ENCODE peak calls at places on chromosomes 11 and 22, in five cellular contexts. One of them, this sample, is unnamed.

GRCh38 chr11:128908391-128909246 is 17.5 kb downstream of the KCNJ5 start:
- DNase-seq in SK-N-SH: peak
- DNase-seq in K562: no peak
- DNase-seq in HepG2: no peak
- DNase-seq in HCT116: peak
- DNase-seq in this sample: no peak

GRCh38 chr22:32005453-32005852 is 37.6 kb upstream of the SLC5A1 start:
- DNase-seq in SK-N-SH: no peak
- DNase-seq in K562: no peak
- DNase-seq in HepG2: no peak
- DNase-seq in HCT116: no peak
- DNase-seq in this sample: no peak

GRCh38 chr11:84788220-84788619 is 838.9 kb downstream of the DLG2 start:
- DNase-seq in SK-N-SH: no peak
- DNase-seq in K562: no peak
- DNase-seq in HepG2: no peak
- DNase-seq in HCT116: no peak
- DNase-seq in this sample: no peak

GRCh38 chr11:83866655-83867054 is 580.5 kb upstream of the CCDC90B start:
- DNase-seq in SK-N-SH: no peak
- DNase-seq in K562: no peak
- DNase-seq in HepG2: no peak
- DNase-seq in HCT116: no peak
- DNase-seq in this sample: no peak

GRCh38 chr22:29205598-29206371 is at the start of gene EMID1:
- DNase-seq in SK-N-SH: peak
- DNase-seq in K562: peak
- DNase-seq in HepG2: no peak
- DNase-seq in HCT116: no peak
- DNase-seq in this sample: no peak

GRCh38 chr11:15505155-15505554 is 390.4 kb downstream of the INSC start:
- DNase-seq in SK-N-SH: no peak
- DNase-seq in K562: no peak
- DNase-seq in HepG2: no peak
- DNase-seq in HCT116: no peak
- DNase-seq in this sample: no peak

GRCh38 chr11:12762696-12763324 is 88.6 kb downstream of the TEAD1 start:
- DNase-seq in SK-N-SH: no peak
- DNase-seq in K562: no peak
- DNase-seq in HepG2: no peak
- DNase-seq in HCT116: no peak
- DNase-seq in this sample: no peak

GRCh38 chr11:97764605-97765004 is 1256.1 kb upstream of the CNTN5 start:
- DNase-seq in SK-N-SH: no peak
- DNase-seq in K562: no peak
- DNase-seq in HepG2: no peak
- DNase-seq in HCT116: no peak
- DNase-seq in this sample: no peak

GRCh38 chr11:303359-303758 is 4.0 kb upstream of the IFITM5 start:
- DNase-seq in SK-N-SH: no peak
- DNase-seq in K562: no peak
- DNase-seq in HepG2: no peak
- DNase-seq in HCT116: no peak
- DNase-seq in this sample: no peak

GRCh38 chr11:68143310-68143689 is 22.1 kb upstream of the CHKA start:
- DNase-seq in SK-N-SH: no peak
- DNase-seq in K562: no peak
- DNase-seq in HepG2: no peak
- DNase-seq in HCT116: no peak
- DNase-seq in this sample: no peak

GRCh38 chr11:68148071-68148805 is 27.1 kb upstream of the CHKA start:
- DNase-seq in SK-N-SH: no peak
- DNase-seq in K562: no peak
- DNase-seq in HepG2: no peak
- DNase-seq in HCT116: no peak
- DNase-seq in this sample: no peak

GRCh38 chr11:68146704-68147474 is 25.7 kb upstream of the CHKA start:
- DNase-seq in SK-N-SH: peak
- DNase-seq in K562: peak
- DNase-seq in HepG2: peak
- DNase-seq in HCT116: no peak
- DNase-seq in this sample: no peak

GRCh38 chr11:68145120-68145866 is 24.1 kb upstream of the CHKA start:
- DNase-seq in SK-N-SH: no peak
- DNase-seq in K562: no peak
- DNase-seq in HepG2: peak
- DNase-seq in HCT116: no peak
- DNase-seq in this sample: no peak

DNA sequence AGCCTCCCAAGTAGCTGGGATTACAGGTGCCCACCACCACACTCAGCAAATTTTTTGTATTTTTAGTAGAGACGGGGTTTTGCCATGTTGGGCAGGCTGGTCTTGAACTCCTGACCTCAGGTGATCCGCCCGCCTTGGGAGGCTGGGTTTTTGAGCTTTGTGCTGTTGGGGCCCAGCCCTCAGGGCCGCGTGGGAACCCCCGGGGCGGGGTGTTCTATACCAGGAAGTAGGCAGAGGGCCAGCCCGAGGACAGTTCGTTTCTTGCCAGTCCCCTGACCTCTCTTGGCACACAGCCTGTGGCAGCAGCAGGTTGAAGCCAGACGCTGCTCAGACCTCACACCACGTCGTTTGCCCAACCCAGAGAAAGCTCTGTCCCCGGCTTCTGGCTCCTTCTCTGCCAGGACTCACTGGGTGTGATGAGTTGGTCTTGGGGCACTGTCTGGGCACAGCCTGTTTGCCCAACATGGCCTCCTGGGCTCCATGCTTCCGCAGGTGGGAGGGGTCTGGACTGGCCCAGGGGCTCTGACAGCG is 24.9 kb upstream of the CHKA start:
- DNase-seq in SK-N-SH: peak
- DNase-seq in K562: no peak
- DNase-seq in HepG2: peak
- DNase-seq in HCT116: no peak
- DNase-seq in this sample: no peak
- TF ChIP-seq YY1 in SK-N-SH: no peak
- TF ChIP-seq YY1 in K562: no peak
- TF ChIP-seq YY1 in HepG2: peak
- TF ChIP-seq YY1 in HCT116: no peak
- TF ChIP-seq YY1 in this sample: no peak

DNA sequence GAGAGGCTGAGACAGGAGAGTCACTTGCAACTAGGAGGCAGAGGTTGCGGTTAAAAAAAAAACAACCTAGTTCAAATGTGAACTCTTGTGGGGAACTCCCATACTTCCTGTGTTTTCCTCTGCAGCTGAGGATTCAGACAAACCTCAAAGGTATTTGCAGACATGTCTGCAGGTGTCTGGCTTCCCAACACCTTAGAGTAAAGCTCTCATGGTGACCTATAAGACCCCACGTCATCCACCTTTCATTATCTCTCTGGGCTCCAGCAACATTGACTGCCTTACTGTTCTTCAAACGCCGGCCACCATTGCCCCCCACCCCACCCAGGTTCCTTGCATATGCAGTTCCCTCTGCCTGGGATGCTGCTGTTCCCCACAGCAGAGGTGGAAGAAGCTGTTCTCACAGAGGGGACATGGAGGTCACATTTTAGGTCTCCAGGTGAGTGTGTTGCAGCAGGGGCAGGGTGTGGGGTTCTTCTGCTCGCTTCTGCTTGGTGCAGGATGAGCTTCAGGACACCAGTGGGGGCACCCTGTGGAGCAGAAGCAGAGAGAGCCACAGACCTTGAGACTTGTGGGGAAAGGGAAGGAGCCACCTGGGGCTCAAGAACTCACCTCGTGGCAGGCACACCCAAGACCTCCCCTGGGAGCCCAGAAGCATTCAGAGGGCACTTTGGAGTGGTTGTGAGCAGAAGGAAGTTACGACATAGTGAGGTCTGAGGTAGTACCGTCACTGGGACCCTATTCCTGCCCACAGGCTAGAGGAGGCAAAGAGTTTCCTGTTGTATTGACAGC is 203.2 kb downstream of the CSNK2A3 start:
- DNase-seq in SK-N-SH: no peak
- DNase-seq in K562: no peak
- DNase-seq in HepG2: no peak
- DNase-seq in HCT116: no peak
- DNase-seq in this sample: no peak
- H3K4me3 ChIP-seq in SK-N-SH: no peak
- H3K4me3 ChIP-seq in K562: no peak
- H3K4me3 ChIP-seq in HepG2: no peak
- H3K4me3 ChIP-seq in HCT116: no peak
- H3K4me3 ChIP-seq in this sample: no peak

GRCh38 chr11:72012897-72013721 is 14.4 kb downstream of the IL18BP start:
- DNase-seq in SK-N-SH: no peak
- DNase-seq in K562: no peak
- DNase-seq in HepG2: no peak
- DNase-seq in HCT116: no peak
- DNase-seq in this sample: no peak
- H3K9ac ChIP-seq in SK-N-SH: no peak
- H3K9ac ChIP-seq in K562: peak
- H3K9ac ChIP-seq in HepG2: no peak
- H3K9ac ChIP-seq in HCT116: no peak
- H3K9ac ChIP-seq in this sample: peak

GRCh38 chr22:19880786-19881569 is 26.3 kb upstream of the GNB1L start:
- DNase-seq in SK-N-SH: peak
- DNase-seq in K562: peak
- DNase-seq in HepG2: peak
- DNase-seq in HCT116: peak
- DNase-seq in this sample: peak
- TF ChIP-seq YY1 in SK-N-SH: peak
- TF ChIP-seq YY1 in K562: peak
- TF ChIP-seq YY1 in HepG2: no peak
- TF ChIP-seq YY1 in HCT116: no peak
- TF ChIP-seq YY1 in this sample: no peak

GRCh38 chr22:23537421-23537820 is 42.7 kb downstream of the IGLL1 start:
- DNase-seq in SK-N-SH: no peak
- DNase-seq in K562: no peak
- DNase-seq in HepG2: no peak
- DNase-seq in HCT116: no peak
- DNase-seq in this sample: no peak
- H3K4me3 ChIP-seq in SK-N-SH: no peak
- H3K4me3 ChIP-seq in K562: no peak
- H3K4me3 ChIP-seq in HepG2: no peak
- H3K4me3 ChIP-seq in HCT116: no peak
- H3K4me3 ChIP-seq in this sample: peak

GRCh38 chr11:104968856-104969776 is 742 bp upstream of the CASP4 start:
- DNase-seq in SK-N-SH: no peak
- DNase-seq in K562: no peak
- DNase-seq in HepG2: peak
- DNase-seq in HCT116: no peak
- DNase-seq in this sample: no peak

GRCh38 chr11:104965735-104966134 is 2.6 kb downstream of the CASP4 start:
- DNase-seq in SK-N-SH: no peak
- DNase-seq in K562: no peak
- DNase-seq in HepG2: no peak
- DNase-seq in HCT116: no peak
- DNase-seq in this sample: no peak

GRCh38 chr11:104970756-104971155 is 2.4 kb upstream of the CASP4 start:
- DNase-seq in SK-N-SH: no peak
- DNase-seq in K562: no peak
- DNase-seq in HepG2: no peak
- DNase-seq in HCT116: no peak
- DNase-seq in this sample: no peak

GRCh38 chr11:104967493-104968364 is 645 bp downstream of the CASP4 start:
- DNase-seq in SK-N-SH: no peak
- DNase-seq in K562: no peak
- DNase-seq in HepG2: no peak
- DNase-seq in HCT116: no peak
- DNase-seq in this sample: no peak

GRCh38 chr11:104968365-104968855 is at the start of gene CASP4:
- DNase-seq in SK-N-SH: peak
- DNase-seq in K562: no peak
- DNase-seq in HepG2: peak
- DNase-seq in HCT116: peak
- DNase-seq in this sample: no peak
- H3K9ac ChIP-seq in SK-N-SH: peak
- H3K9ac ChIP-seq in K562: no peak
- H3K9ac ChIP-seq in HepG2: peak
- H3K9ac ChIP-seq in HCT116: peak
- H3K9ac ChIP-seq in this sample: no peak

GRCh38 chr22:37604875-37605274 is 3.8 kb upstream of the GGA1 start:
- DNase-seq in SK-N-SH: no peak
- DNase-seq in K562: no peak
- DNase-seq in HepG2: no peak
- DNase-seq in HCT116: no peak
- DNase-seq in this sample: no peak

GRCh38 chr22:37604074-37604473 is 4.6 kb upstream of the GGA1 start:
- DNase-seq in SK-N-SH: no peak
- DNase-seq in K562: no peak
- DNase-seq in HepG2: no peak
- DNase-seq in HCT116: no peak
- DNase-seq in this sample: no peak

GRCh38 chr22:37599161-37599560 is 9.5 kb upstream of the GGA1 start:
- DNase-seq in SK-N-SH: no peak
- DNase-seq in K562: peak
- DNase-seq in HepG2: no peak
- DNase-seq in HCT116: no peak
- DNase-seq in this sample: no peak

GRCh38 chr22:37601203-37601539 is 7.5 kb upstream of the GGA1 start:
- DNase-seq in SK-N-SH: no peak
- DNase-seq in K562: no peak
- DNase-seq in HepG2: no peak
- DNase-seq in HCT116: no peak
- DNase-seq in this sample: no peak

DNA sequence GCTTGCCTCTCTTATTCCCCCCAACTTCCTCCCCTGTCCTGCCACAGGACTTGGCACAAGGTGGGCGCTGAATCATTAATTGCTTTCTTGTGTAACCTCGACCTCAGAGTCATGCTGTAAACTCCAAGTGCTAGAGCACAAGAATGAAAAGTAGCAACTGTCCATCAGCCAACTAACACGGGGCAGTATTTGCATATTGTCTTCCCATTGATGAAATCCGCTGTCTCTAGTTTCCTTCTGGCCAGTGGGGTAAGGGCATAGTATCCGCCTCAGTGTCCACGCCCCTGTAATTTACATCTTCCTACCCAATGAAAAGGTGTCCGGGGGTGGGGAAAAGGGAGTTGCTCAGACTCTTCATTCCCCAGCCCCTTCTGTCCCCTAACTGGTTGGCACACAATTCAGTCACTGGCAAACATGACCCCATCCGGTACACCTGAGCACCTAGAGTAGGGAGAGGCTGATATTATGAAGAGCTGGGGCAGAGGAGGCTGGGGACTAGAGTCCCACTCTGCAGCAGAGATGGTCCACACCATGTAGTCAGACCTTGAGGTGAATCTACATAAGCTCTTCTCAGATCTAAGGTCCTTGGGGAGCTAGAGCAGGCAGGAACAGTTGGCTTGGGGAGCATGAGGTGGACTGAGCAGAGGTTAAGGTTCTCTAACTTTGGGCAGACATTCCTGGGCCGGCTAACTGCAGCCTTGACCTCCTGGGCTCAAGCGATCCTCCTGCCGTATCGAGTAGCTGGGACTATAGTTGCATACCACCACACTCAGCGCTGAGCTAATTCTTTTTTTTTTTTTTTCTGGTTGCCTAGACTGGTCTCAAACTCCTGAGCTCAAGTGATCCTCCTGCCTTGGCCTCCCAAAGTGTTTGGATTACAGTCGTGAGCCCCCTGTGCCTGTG is 6.8 kb upstream of the GGA1 start:
- DNase-seq in SK-N-SH: no peak
- DNase-seq in K562: peak
- DNase-seq in HepG2: peak
- DNase-seq in HCT116: peak
- DNase-seq in this sample: peak
- TF ChIP-seq YY1 in SK-N-SH: no peak
- TF ChIP-seq YY1 in K562: no peak
- TF ChIP-seq YY1 in HepG2: no peak
- TF ChIP-seq YY1 in HCT116: no peak
- TF ChIP-seq YY1 in this sample: no peak